ENCODE peak calls at places on chromosomes 13 and 19, in four cellular contexts. N, F, S and C are unnamed samples.
A peak's percentile ranks its signal among the peaks of the same experiment; 100 is the strongest.

GRCh38 chr13:21550918-21551317 is 53.1 kb downstream of the MICU2 start:
- DNase-seq in N (no peak), S (no peak), F (no peak), C (no peak)

GRCh38 chr13:100506154-100506553 is 82.4 kb downstream of the GGACT start:
- DNase-seq in N (no peak), F (no peak), S (no peak), C (no peak)

GRCh38 chr13:109655206-109655600 is 131.2 kb downstream of the IRS2 start:
- DNase-seq in F (no peak), N (no peak), S (no peak), C (no peak)

GRCh38 chr13:113544071-113544891 is 40.3 kb upstream of the TFDP1 start:
- DNase-seq in N (no peak), S (no peak), F (no peak), C (no peak)

GRCh38 chr19:50290011-50290410 is 39.2 kb downstream of the KCNC3 start:
- DNase-seq in N (no peak), S (peak; percentile 61), F (no peak), C (no peak)

GRCh38 chr19:1154731-1155351 is 19.2 kb downstream of the SBNO2 start:
- DNase-seq in F (no peak), N (no peak), S (no peak), C (no peak)

GRCh38 chr13:20247403-20247802 is 15.3 kb upstream of the GJB6 start:
- DNase-seq in S (no peak), N (no peak), F (no peak), C (no peak)

GRCh38 chr13:112779856-112780604 is 90.2 kb downstream of the ATP11A start:
- DNase-seq in S (no peak), F (no peak), N (no peak), C (no peak)

GRCh38 chr19:1469936-1470863 is 8.8 kb downstream of the C19orf25 start:
- DNase-seq in F (peak; percentile 76), S (peak; percentile 92), N (no peak), C (no peak)

GRCh38 chr13:29101404-29101803 is 281.3 kb downstream of the MTUS2 start:
- DNase-seq in S (no peak), N (no peak), F (no peak), C (no peak)

GRCh38 chr13:91318886-91319285 is 28.6 kb upstream of the MIR17HG start:
- DNase-seq in S (no peak), N (no peak), F (no peak), C (no peak)

GRCh38 chr13:35630551-35631275 is 154.2 kb upstream of the MAB21L1 start:
- DNase-seq in F (peak; percentile 41), N (no peak), S (peak; percentile 83), C (no peak)

GRCh38 chr19:7516878-7517277 is 975 bp downstream of the ZNF358 start:
- DNase-seq in F (no peak), N (no peak), S (no peak), C (no peak)

GRCh38 chr19:54136086-54136863 is 1.3 kb upstream of the CNOT3 start:
- DNase-seq in F (no peak), S (peak; percentile 56), N (no peak), C (no peak)

GRCh38 chr13:84651288-84651687 is 769.0 kb upstream of the SLITRK1 start:
- DNase-seq in S (no peak), F (no peak), N (no peak), C (no peak)

GRCh38 chr19:3778899-3779723 is 7.1 kb downstream of the MATK start:
- DNase-seq in S (peak; percentile 37), N (no peak), F (no peak), C (no peak)

GRCh38 chr13:66994498-66995365 is 235.4 kb downstream of the PCDH9 start:
- DNase-seq in F (no peak), S (no peak), N (no peak), C (no peak)

GRCh38 chr13:73399347-73400216 is 340.8 kb downstream of the KLF5 start:
- DNase-seq in S (no peak), N (no peak), F (no peak), C (no peak)

GRCh38 chr19:38939957-38940356 is 9.2 kb downstream of the MRPS12 start:
- DNase-seq in S (no peak), N (no peak), F (no peak), C (no peak)

GRCh38 chr19:29836409-29836825 is 24.6 kb downstream of the CCNE1 start:
- DNase-seq in N (no peak), F (no peak), S (no peak), C (no peak)

GRCh38 chr19:5677597-5677996 is 2.7 kb downstream of the MICOS13 start:
- DNase-seq in S (no peak), F (no peak), N (no peak), C (no peak)

GRCh38 chr19:45884682-45885555 is 1.0 kb downstream of the IRF2BP1 start:
- DNase-seq in F (peak; percentile 39), N (no peak), S (peak; percentile 75), C (no peak)

GRCh38 chr19:1250374-1251232 is 2.2 kb downstream of the MIDN start:
- DNase-seq in N (no peak), F (peak; percentile 82), S (peak; percentile 84), C (no peak)

GRCh38 chr13:71378992-71379905 is 487.8 kb downstream of the DACH1 start:
- DNase-seq in F (no peak), S (no peak), N (no peak), C (no peak)